ENCODE peak calls at places on chromosomes 16 and 17, in eight cellular contexts. One of them, this sample, is unnamed.

GRCh38 chr16:12403746-12404658 is 399.7 kb downstream of the CPPED1 start:
- DNase-seq in BE2C: no peak
- DNase-seq in GM06990: no peak
- DNase-seq in left lung: no peak
- DNase-seq in A673: peak; percentile 12
- DNase-seq in dorsolateral prefrontal cortex: no peak
- DNase-seq in lung: no peak
- DNase-seq in right lobe of liver: no peak
- DNase-seq in this sample: no peak

GRCh38 chr17:11204991-11205390 is 36.0 kb upstream of the SHISA6 start:
- DNase-seq in BE2C: no peak
- DNase-seq in GM06990: no peak
- DNase-seq in left lung: no peak
- DNase-seq in A673: no peak
- DNase-seq in dorsolateral prefrontal cortex: no peak
- DNase-seq in lung: no peak
- DNase-seq in right lobe of liver: no peak
- DNase-seq in this sample: no peak

GRCh38 chr17:76738468-76738850 is 540 bp downstream of the MFSD11 start:
- DNase-seq in BE2C: no peak
- DNase-seq in GM06990: no peak
- DNase-seq in left lung: no peak
- DNase-seq in A673: no peak
- DNase-seq in dorsolateral prefrontal cortex: no peak
- DNase-seq in lung: no peak
- DNase-seq in right lobe of liver: no peak
- DNase-seq in this sample: no peak

GRCh38 chr16:66741131-66741900 is 10.1 kb downstream of the DYNC1LI2 start:
- DNase-seq in BE2C: peak; percentile 81
- DNase-seq in GM06990: no peak
- DNase-seq in left lung: peak; percentile 88
- DNase-seq in A673: peak; percentile 39
- DNase-seq in dorsolateral prefrontal cortex: peak; percentile 90
- DNase-seq in lung: peak; percentile 91
- DNase-seq in right lobe of liver: peak; percentile 85
- DNase-seq in this sample: peak; percentile 85

GRCh38 chr17:73956169-73956568 is 247.3 kb upstream of the RPL38 start:
- DNase-seq in BE2C: no peak
- DNase-seq in GM06990: no peak
- DNase-seq in left lung: no peak
- DNase-seq in A673: no peak
- DNase-seq in dorsolateral prefrontal cortex: no peak
- DNase-seq in lung: no peak
- DNase-seq in right lobe of liver: no peak
- DNase-seq in this sample: peak; percentile 4

GRCh38 chr17:79633154-79633553 is 22.3 kb upstream of the RBFOX3 start:
- DNase-seq in BE2C: no peak
- DNase-seq in GM06990: no peak
- DNase-seq in left lung: peak; percentile 27
- DNase-seq in A673: no peak
- DNase-seq in dorsolateral prefrontal cortex: peak; percentile 16
- DNase-seq in lung: no peak
- DNase-seq in right lobe of liver: peak; percentile 13
- DNase-seq in this sample: no peak

GRCh38 chr16:11916524-11917285 is 949 bp upstream of the GSPT1 start:
- DNase-seq in BE2C: no peak
- DNase-seq in GM06990: no peak
- DNase-seq in left lung: peak; percentile 40
- DNase-seq in A673: peak; percentile 36
- DNase-seq in dorsolateral prefrontal cortex: no peak
- DNase-seq in lung: peak; percentile 63
- DNase-seq in right lobe of liver: no peak
- DNase-seq in this sample: peak; percentile 93

GRCh38 chr17:56173026-56173425 is 19.8 kb downstream of the ANKFN1 start:
- DNase-seq in BE2C: no peak
- DNase-seq in GM06990: no peak
- DNase-seq in left lung: no peak
- DNase-seq in A673: no peak
- DNase-seq in dorsolateral prefrontal cortex: no peak
- DNase-seq in lung: no peak
- DNase-seq in right lobe of liver: no peak
- DNase-seq in this sample: no peak

GRCh38 chr17:38341035-38341721 is 2.6 kb downstream of the GPR179 start:
- DNase-seq in BE2C: peak; percentile 90
- DNase-seq in GM06990: no peak
- DNase-seq in left lung: no peak
- DNase-seq in A673: peak; percentile 35
- DNase-seq in dorsolateral prefrontal cortex: peak; percentile 86
- DNase-seq in lung: no peak
- DNase-seq in right lobe of liver: peak; percentile 85
- DNase-seq in this sample: no peak

GRCh38 chr17:68501074-68501473 is 11.2 kb upstream of the PRKAR1A start:
- DNase-seq in BE2C: no peak
- DNase-seq in GM06990: no peak
- DNase-seq in left lung: no peak
- DNase-seq in A673: no peak
- DNase-seq in dorsolateral prefrontal cortex: no peak
- DNase-seq in lung: no peak
- DNase-seq in right lobe of liver: no peak
- DNase-seq in this sample: no peak
- TF ChIP-seq CTCF in BE2C: no peak
- TF ChIP-seq CTCF in GM06990: no peak
- TF ChIP-seq CTCF in left lung: no peak
- TF ChIP-seq CTCF in A673: no peak
- TF ChIP-seq CTCF in dorsolateral prefrontal cortex: no peak
- TF ChIP-seq CTCF in lung: no peak
- TF ChIP-seq CTCF in right lobe of liver: no peak
- TF ChIP-seq CTCF in this sample: no peak

GRCh38 chr17:61463068-61463980 is 11.1 kb downstream of the TBX4 start:
- DNase-seq in BE2C: no peak
- DNase-seq in GM06990: no peak
- DNase-seq in left lung: no peak
- DNase-seq in A673: no peak
- DNase-seq in dorsolateral prefrontal cortex: peak; percentile 16
- DNase-seq in lung: no peak
- DNase-seq in right lobe of liver: no peak
- DNase-seq in this sample: no peak
- TF ChIP-seq CTCF in BE2C: peak; percentile 26
- TF ChIP-seq CTCF in GM06990: peak; percentile 24
- TF ChIP-seq CTCF in left lung: no peak
- TF ChIP-seq CTCF in A673: peak; percentile 37
- TF ChIP-seq CTCF in dorsolateral prefrontal cortex: no peak
- TF ChIP-seq CTCF in lung: no peak
- TF ChIP-seq CTCF in right lobe of liver: no peak
- TF ChIP-seq CTCF in this sample: no peak

DNA sequence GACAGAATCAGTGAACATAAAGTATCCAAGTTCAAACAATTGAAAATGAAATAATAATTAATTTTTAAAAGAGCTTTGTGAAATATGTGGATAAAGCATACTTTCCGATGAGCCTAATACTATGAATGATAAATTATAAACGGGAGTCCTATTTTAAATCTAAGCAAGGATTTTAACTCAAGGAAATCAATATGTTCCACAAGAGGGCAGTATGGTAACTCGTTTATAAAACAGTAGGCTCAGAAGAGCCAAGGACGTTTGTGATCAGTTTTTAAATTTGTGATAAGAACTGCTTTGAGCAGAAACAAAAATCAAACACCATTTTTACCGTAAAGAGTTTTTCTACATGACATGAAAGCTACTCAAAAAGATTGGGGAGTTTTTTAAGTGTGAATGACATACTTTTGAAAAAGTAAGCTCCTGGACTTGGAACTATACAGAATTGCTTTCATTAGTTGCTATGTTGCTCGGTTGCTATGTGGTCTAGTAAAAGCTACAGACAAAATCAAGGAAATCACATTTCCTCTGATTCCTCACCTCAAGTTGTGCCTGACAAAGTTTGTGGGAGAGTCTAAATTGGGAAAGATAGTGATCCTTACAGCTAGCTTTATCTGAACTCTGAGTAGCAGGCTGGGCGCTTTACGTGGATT is 11.8 kb upstream of the TEKT1 start:
- DNase-seq in BE2C: no peak
- DNase-seq in GM06990: no peak
- DNase-seq in left lung: no peak
- DNase-seq in A673: peak; percentile 69
- DNase-seq in dorsolateral prefrontal cortex: no peak
- DNase-seq in lung: no peak
- DNase-seq in right lobe of liver: no peak
- DNase-seq in this sample: peak; percentile 22
- TF ChIP-seq CTCF in BE2C: peak; percentile 29
- TF ChIP-seq CTCF in GM06990: peak; percentile 43
- TF ChIP-seq CTCF in left lung: peak; percentile 54
- TF ChIP-seq CTCF in A673: peak; percentile 69
- TF ChIP-seq CTCF in dorsolateral prefrontal cortex: peak; percentile 75
- TF ChIP-seq CTCF in lung: peak; percentile 16
- TF ChIP-seq CTCF in right lobe of liver: peak; percentile 63
- TF ChIP-seq CTCF in this sample: peak; percentile 43

GRCh38 chr16:68447721-68448359 is 468 bp downstream of the SMPD3 start:
- DNase-seq in BE2C: no peak
- DNase-seq in GM06990: no peak
- DNase-seq in left lung: peak; percentile 39
- DNase-seq in A673: no peak
- DNase-seq in dorsolateral prefrontal cortex: no peak
- DNase-seq in lung: no peak
- DNase-seq in right lobe of liver: peak; percentile 23
- DNase-seq in this sample: no peak

GRCh38 chr16:68446941-68447675 is 1.2 kb downstream of the SMPD3 start:
- DNase-seq in BE2C: peak; percentile 27
- DNase-seq in GM06990: no peak
- DNase-seq in left lung: no peak
- DNase-seq in A673: no peak
- DNase-seq in dorsolateral prefrontal cortex: no peak
- DNase-seq in lung: no peak
- DNase-seq in right lobe of liver: peak; percentile 23
- DNase-seq in this sample: no peak

GRCh38 chr16:68448360-68448970 is at the start of gene SMPD3:
- DNase-seq in BE2C: peak; percentile 100
- DNase-seq in GM06990: peak; percentile 97
- DNase-seq in left lung: peak; percentile 98
- DNase-seq in A673: peak; percentile 100
- DNase-seq in dorsolateral prefrontal cortex: peak; percentile 100
- DNase-seq in lung: peak; percentile 98
- DNase-seq in right lobe of liver: peak; percentile 96
- DNase-seq in this sample: peak; percentile 100

GRCh38 chr16:68444058-68444657 is 4.2 kb downstream of the SMPD3 start:
- DNase-seq in BE2C: no peak
- DNase-seq in GM06990: no peak
- DNase-seq in left lung: no peak
- DNase-seq in A673: peak; percentile 41
- DNase-seq in dorsolateral prefrontal cortex: no peak
- DNase-seq in lung: no peak
- DNase-seq in right lobe of liver: peak; percentile 39
- DNase-seq in this sample: no peak

DNA sequence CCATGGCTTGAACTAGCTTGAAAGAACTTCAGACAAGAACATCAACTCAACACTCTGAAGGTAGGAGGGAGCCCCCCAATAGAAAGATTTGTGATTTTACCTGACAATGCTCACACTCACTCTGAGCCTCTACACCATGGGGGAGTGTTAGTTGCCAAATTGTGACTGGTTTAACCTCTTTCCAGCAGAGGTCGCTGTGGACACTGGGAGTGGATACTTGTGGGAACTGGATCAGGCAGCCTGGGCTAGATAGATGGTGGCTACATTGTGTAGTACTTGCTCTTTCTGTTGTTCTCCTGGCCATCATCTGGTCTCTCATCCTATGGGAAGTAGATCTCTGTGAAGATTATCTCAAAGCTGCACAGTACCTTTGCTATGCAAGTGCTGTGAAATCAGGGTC is 2.9 kb downstream of the SMPD3 start:
- DNase-seq in BE2C: peak; percentile 83
- DNase-seq in GM06990: no peak
- DNase-seq in left lung: peak; percentile 53
- DNase-seq in A673: peak; percentile 80
- DNase-seq in dorsolateral prefrontal cortex: peak; percentile 60
- DNase-seq in lung: peak; percentile 55
- DNase-seq in right lobe of liver: peak; percentile 33
- DNase-seq in this sample: no peak
- TF ChIP-seq CTCF in BE2C: peak; percentile 98
- TF ChIP-seq CTCF in GM06990: peak; percentile 68
- TF ChIP-seq CTCF in left lung: peak; percentile 43
- TF ChIP-seq CTCF in A673: peak; percentile 81
- TF ChIP-seq CTCF in dorsolateral prefrontal cortex: peak; percentile 49
- TF ChIP-seq CTCF in lung: peak; percentile 31
- TF ChIP-seq CTCF in right lobe of liver: peak; percentile 48
- TF ChIP-seq CTCF in this sample: peak; percentile 52

GRCh38 chr17:57380055-57380356 is 123.7 kb downstream of the MSI2 start:
- DNase-seq in BE2C: no peak
- DNase-seq in GM06990: no peak
- DNase-seq in left lung: no peak
- DNase-seq in A673: no peak
- DNase-seq in dorsolateral prefrontal cortex: no peak
- DNase-seq in lung: no peak
- DNase-seq in right lobe of liver: no peak
- DNase-seq in this sample: no peak
- TF ChIP-seq CTCF in BE2C: no peak
- TF ChIP-seq CTCF in GM06990: no peak
- TF ChIP-seq CTCF in left lung: no peak
- TF ChIP-seq CTCF in A673: no peak
- TF ChIP-seq CTCF in dorsolateral prefrontal cortex: no peak
- TF ChIP-seq CTCF in lung: no peak
- TF ChIP-seq CTCF in right lobe of liver: no peak
- TF ChIP-seq CTCF in this sample: no peak

GRCh38 chr16:49704586-49705155 is 151.2 kb downstream of the ZNF423 start:
- DNase-seq in BE2C: peak; percentile 49
- DNase-seq in GM06990: no peak
- DNase-seq in left lung: no peak
- DNase-seq in A673: no peak
- DNase-seq in dorsolateral prefrontal cortex: no peak
- DNase-seq in lung: no peak
- DNase-seq in right lobe of liver: no peak
- DNase-seq in this sample: no peak
- TF ChIP-seq CTCF in BE2C: peak; percentile 54
- TF ChIP-seq CTCF in GM06990: peak; percentile 51
- TF ChIP-seq CTCF in left lung: no peak
- TF ChIP-seq CTCF in A673: peak; percentile 39
- TF ChIP-seq CTCF in dorsolateral prefrontal cortex: no peak
- TF ChIP-seq CTCF in lung: no peak
- TF ChIP-seq CTCF in right lobe of liver: no peak
- TF ChIP-seq CTCF in this sample: no peak

DNA sequence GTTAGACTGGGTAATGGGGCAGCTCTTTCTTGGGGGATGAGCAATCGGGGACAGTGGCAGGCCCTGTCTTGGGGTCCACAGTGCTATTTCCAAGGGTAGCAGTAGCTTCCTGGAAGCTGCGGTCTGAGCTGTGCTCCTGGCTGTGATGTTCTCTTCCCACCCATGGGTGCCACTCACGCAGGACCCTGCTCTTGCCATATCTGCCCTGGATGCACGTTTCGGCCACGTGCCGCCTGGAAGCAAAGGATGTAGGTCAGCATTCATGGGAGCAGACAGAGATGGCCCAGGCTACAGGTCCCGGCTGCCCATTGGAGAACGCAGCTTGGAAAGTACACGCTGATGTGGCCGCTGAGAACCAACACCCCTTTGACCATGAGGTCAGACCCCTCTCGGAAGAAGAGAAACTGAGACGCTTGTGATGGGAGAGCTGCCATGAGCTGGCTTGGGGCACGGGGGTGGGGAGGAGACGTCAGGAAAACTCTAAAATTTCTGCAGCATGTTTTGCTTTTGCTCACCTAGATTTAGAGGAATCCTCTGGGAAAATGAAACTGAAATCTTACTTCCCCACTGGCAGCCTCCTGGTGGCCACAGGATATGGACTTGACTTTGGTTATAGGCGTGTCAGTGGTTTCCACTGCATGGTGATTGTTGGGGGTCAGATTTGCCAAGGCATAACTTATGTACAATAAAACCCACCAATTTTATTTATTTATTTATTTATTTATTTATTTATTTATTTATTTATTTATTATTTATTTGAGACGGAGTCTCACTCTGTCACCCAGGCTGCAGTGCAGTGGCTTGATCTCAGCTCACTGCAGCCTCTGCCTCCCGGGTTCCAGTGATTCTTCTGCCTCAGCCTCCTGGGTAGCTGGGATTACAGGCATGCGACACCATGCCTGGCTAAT is 36.2 kb upstream of the IRF8 start:
- DNase-seq in BE2C: no peak
- DNase-seq in GM06990: no peak
- DNase-seq in left lung: no peak
- DNase-seq in A673: no peak
- DNase-seq in dorsolateral prefrontal cortex: no peak
- DNase-seq in lung: no peak
- DNase-seq in right lobe of liver: no peak
- DNase-seq in this sample: no peak
- TF ChIP-seq CTCF in BE2C: no peak
- TF ChIP-seq CTCF in GM06990: no peak
- TF ChIP-seq CTCF in left lung: no peak
- TF ChIP-seq CTCF in A673: no peak
- TF ChIP-seq CTCF in dorsolateral prefrontal cortex: no peak
- TF ChIP-seq CTCF in lung: no peak
- TF ChIP-seq CTCF in right lobe of liver: no peak
- TF ChIP-seq CTCF in this sample: no peak